ENCODE peak calls at places on chromosomes 16 and 17, in seven cellular contexts. G is AG10803; H is HTR-8/SVneo; Q is NCI-H2171 treated with DMSO at 0.1 percent for 48 hours; A is CD8-positive, alpha-beta T cell; J is H9; Z is A549. R is an unnamed sample.

GRCh38 chr17:61378658-61379456 is 20.8 kb upstream of the TBX2 start:
- DNase-seq in G (no peak), H (no peak), Q (no peak), A (no peak), J (no peak), Z (no peak), R (no peak)

GRCh38 chr16:53773150-53773846 is 69.3 kb downstream of the FTO start:
- DNase-seq in G (peak; percentile 83), H (peak; percentile 24), Q (peak; percentile 79), A (no peak), J (no peak), Z (peak; percentile 83), R (peak; percentile 49)

GRCh38 chr17:80753946-80754345 is 209.3 kb downstream of the RPTOR start:
- DNase-seq in G (no peak), H (no peak), Q (no peak), A (no peak), J (no peak), Z (no peak), R (no peak)

GRCh38 chr17:41345992-41346391 is 4.6 kb downstream of the KRT33A start:
- DNase-seq in G (no peak), H (no peak), Q (no peak), A (no peak), J (no peak), Z (no peak), R (no peak)

GRCh38 chr16:85935957-85936760 is 37.2 kb downstream of the IRF8 start:
- DNase-seq in G (no peak), H (no peak), Q (no peak), A (peak; percentile 58), J (no peak), Z (no peak), R (peak; percentile 80)

GRCh38 chr17:82775033-82775823 is 23.4 kb downstream of the TBCD start:
- DNase-seq in G (peak; percentile 38), H (peak; percentile 59), Q (peak; percentile 70), A (peak; percentile 29), J (peak; percentile 91), Z (peak; percentile 69), R (peak; percentile 47)

GRCh38 chr16:86751081-86752030 is 173.0 kb downstream of the FOXL1 start:
- DNase-seq in G (peak; percentile 88), H (peak; percentile 75), Q (peak; percentile 20), A (no peak), J (no peak), Z (peak; percentile 13), R (no peak)

GRCh38 chr16:81583893-81584705 is 139.5 kb downstream of the CMIP start:
- DNase-seq in G (peak; percentile 63), H (no peak), Q (no peak), A (no peak), J (no peak), Z (peak; percentile 84), R (no peak)

GRCh38 chr17:79519601-79520000 is 91.2 kb downstream of the RBFOX3 start:
- DNase-seq in G (no peak), H (no peak), Q (no peak), A (no peak), J (no peak), Z (no peak), R (no peak)

GRCh38 chr16:17476414-17477259 is 5.9 kb upstream of the XYLT1 start:
- DNase-seq in G (peak; percentile 72), H (no peak), Q (peak; percentile 94), A (no peak), J (peak; percentile 82), Z (peak; percentile 53), R (peak; percentile 53)

GRCh38 chr17:50266384-50267073 is 7.7 kb upstream of the TMEM92 start:
- DNase-seq in G (peak; percentile 86), H (peak; percentile 81), Q (no peak), A (no peak), J (peak; percentile 40), Z (peak; percentile 47), R (no peak)

GRCh38 chr17:50973557-50974494 is 107.7 kb upstream of the TOB1 start:
- DNase-seq in G (no peak), H (no peak), Q (no peak), A (no peak), J (no peak), Z (no peak), R (no peak)

GRCh38 chr17:55691666-55692065 is 31.0 kb downstream of the TMEM100 start:
- DNase-seq in G (no peak), H (no peak), Q (no peak), A (no peak), J (no peak), Z (no peak), R (no peak)